ENCODE peak calls at places on chromosome 19, in five cellular contexts. C is PC-9, X is hepatocyte, I is GM23248, W is neural progenitor cell. J is an unnamed sample.

GRCh38 chr19:18985257-18985656 is 44.2 kb upstream of the HOMER3 start:
- DNase-seq in X (no peak), C (no peak), I (no peak), W (peak; percentile 83), J (no peak)

GRCh38 chr19:45152504-45153338 is 8.1 kb downstream of the NKPD1 start:
- DNase-seq in I (peak; percentile 65), W (peak; percentile 85), C (no peak), X (peak; percentile 45), J (no peak)

GRCh38 chr19:36196249-36196648 is 18.2 kb downstream of the ZNF565 start:
- DNase-seq in C (no peak), W (no peak), X (no peak), I (no peak), J (no peak)

GRCh38 chr19:56272448-56272847 is at the start of gene EDDM13:
- DNase-seq in X (no peak), W (no peak), C (no peak), I (no peak), J (peak; percentile 6)

GRCh38 chr19:54029930-54030490 is 33.7 kb downstream of the VSTM1 start:
- DNase-seq in I (peak; percentile 71), W (peak; percentile 81), C (peak; percentile 65), X (peak; percentile 80), J (peak; percentile 28)

GRCh38 chr19:49447485-49448431 is 3.9 kb downstream of the PIH1D1 start:
- DNase-seq in I (no peak), W (peak; percentile 57), C (peak; percentile 33), X (no peak), J (no peak)

GRCh38 chr19:54248016-54248601 is 5.5 kb upstream of the LILRA6 start:
- DNase-seq in W (no peak), X (no peak), I (peak; percentile 37), C (no peak), J (no peak)

GRCh38 chr19:47430041-47430802 is 10.9 kb upstream of the MEIS3 start:
- DNase-seq in C (peak; percentile 34), W (peak; percentile 80), I (peak; percentile 88), X (peak; percentile 80), J (no peak)

GRCh38 chr19:53966931-53967330 is 4.2 kb downstream of the CACNG8 start:
- DNase-seq in W (no peak), I (no peak), X (no peak), C (no peak), J (no peak)

GRCh38 chr19:35013047-35013819 is 13.1 kb downstream of the GRAMD1A start:
- DNase-seq in C (peak; percentile 48), X (peak; percentile 82), I (peak; percentile 65), W (peak; percentile 76), J (peak; percentile 20)
- TF ChIP-seq EZH2 in C (no peak), X (no peak), I (no peak), W (no peak), J (no peak)

DNA sequence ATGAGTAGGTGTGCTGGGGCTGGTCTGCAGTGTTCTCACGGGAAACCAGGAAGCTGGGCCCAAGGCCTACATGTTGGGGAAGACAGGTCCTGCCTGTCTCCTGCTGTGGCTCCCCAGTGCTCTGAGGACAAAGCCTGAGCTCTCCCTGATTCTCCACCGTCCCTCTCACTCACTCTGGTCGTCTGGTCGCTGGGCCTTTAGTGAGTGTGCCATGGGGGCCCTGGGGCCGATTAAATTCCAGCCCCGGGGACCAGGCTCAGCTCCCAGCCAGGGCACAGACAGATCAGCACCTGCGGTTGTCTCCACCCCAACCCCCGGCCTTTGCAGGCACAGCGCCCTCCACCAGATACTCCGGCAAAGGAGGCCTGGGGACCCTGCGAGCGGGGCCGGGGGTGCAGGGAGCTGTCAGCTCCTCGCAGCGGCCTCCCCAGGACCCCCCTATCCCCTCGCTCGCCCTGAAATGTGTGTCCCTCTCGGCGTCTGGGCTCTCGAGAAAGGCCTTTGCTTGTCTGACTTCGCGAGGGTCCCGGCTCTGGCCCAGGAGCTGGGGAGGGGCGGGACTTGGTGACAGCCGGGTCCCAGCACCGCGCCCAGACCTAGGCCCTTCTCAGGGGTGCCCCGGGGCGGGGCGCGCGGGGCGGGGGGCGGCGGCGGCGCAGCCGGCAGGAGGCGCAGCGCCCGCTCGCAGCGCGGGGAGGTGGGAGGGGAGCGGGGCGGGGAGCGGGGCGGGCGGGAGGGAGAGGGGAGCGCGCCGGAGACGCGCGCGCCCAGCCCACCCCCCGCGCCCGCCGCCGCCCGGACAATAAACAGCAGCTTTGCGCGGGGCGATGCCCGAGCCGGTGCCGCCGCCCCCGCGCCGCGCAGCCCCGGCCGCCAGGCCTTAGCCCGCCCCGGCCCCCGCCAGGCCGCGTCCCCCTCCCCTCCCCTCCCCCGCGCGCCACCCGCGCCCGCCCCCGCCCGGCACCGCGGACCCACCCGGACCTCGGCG is at the start of gene PALM:
- DNase-seq in W (peak; percentile 80), C (no peak), X (peak; percentile 80), I (no peak), J (no peak)
- TF ChIP-seq EZH2 in W (no peak), C (no peak), X (no peak), I (peak; percentile 57), J (peak; percentile 25)

DNA sequence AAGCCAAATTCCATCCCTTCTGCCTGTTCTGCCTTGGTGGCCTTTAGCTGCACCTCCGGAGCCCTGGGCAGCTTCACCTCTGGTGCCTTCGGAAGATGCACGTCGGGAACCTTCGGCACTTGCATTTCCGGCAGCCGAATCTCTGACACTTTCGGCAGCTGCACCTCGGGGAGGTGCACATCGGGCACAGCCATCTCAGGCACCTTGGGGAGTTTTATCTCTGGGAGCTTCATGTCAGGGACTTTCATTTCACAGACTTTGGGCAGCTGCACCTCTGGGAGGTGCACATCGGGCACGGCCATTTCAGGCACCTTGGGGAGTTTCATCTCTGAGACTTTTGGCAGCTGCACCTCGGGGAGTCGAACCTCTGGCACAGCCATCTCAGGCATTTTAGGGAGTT is 6.0 kb upstream of the HIPK4 start:
- DNase-seq in W (no peak), I (no peak), C (no peak), X (no peak), J (no peak)
- TF ChIP-seq EZH2 in W (no peak), I (no peak), C (no peak), X (no peak), J (no peak)

GRCh38 chr19:29724102-29724641 is 9.1 kb upstream of the C19orf12 start:
- DNase-seq in X (peak; percentile 46), C (no peak), W (peak; percentile 71), I (peak; percentile 50), J (no peak)

GRCh38 chr19:29731331-29731850 is 16.3 kb upstream of the C19orf12 start:
- DNase-seq in W (no peak), X (no peak), I (no peak), C (no peak), J (no peak)

GRCh38 chr19:29724741-29725140 is 9.7 kb upstream of the C19orf12 start:
- DNase-seq in W (no peak), I (no peak), X (no peak), C (no peak), J (no peak)

GRCh38 chr19:29727906-29728305 is 12.8 kb upstream of the C19orf12 start:
- DNase-seq in I (no peak), W (no peak), C (no peak), X (no peak), J (no peak)
- TF ChIP-seq EZH2 in I (no peak), W (no peak), C (no peak), X (no peak), J (no peak)

GRCh38 chr19:40217027-40217810 is 965 bp downstream of the TTC9B start:
- DNase-seq in C (peak; percentile 92), I (peak; percentile 21), W (peak; percentile 41), X (peak; percentile 86), J (peak; percentile 48)
- TF ChIP-seq EZH2 in C (no peak), I (no peak), W (peak; percentile 78), X (peak; percentile 20), J (no peak)

DNA sequence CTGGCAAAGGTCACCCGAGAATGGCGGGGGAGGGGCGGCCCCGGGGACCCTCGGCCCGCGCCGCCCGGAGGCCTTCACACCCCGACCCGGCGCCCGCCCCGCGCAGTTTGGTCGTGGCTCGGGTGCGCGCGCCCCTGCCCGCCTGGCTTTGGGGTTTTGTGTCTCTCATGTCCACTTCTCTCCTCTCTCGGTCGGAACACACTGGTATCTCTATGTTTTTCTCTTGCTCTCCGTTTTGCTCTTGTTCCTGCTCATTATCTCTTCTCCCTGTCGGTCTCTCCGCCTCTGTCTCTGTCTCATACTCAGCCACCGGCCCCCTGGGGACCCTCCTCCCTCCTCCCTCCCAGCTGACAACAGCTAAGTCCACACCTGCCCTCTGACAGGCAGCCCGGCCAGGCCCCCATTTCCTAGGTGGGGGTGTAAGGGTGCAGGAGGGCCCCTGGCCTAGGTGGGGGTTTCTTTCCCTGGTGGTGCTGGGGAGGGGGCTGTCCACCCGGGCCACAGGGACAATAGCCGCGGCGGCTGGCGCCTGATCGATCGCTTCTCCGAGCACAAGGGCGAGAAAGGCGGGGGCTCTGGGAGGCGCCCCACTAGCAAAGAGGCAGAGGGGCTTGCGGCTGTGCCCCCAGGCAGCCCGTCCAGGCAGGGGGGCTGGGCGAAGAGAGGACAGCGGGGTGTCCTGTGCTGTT is 2.3 kb downstream of the ONECUT3 start:
- DNase-seq in C (no peak), W (peak; percentile 56), I (no peak), X (no peak), J (no peak)
- TF ChIP-seq EZH2 in C (no peak), W (peak; percentile 13), I (no peak), X (peak; percentile 60), J (no peak)

GRCh38 chr19:44071824-44072542 is at the start of gene ZNF284:
- DNase-seq in W (peak; percentile 93), C (peak; percentile 84), I (peak; percentile 92), X (peak; percentile 93), J (peak; percentile 87)
- TF ChIP-seq EZH2 in W (no peak), C (no peak), I (no peak), X (no peak), J (no peak)

J was measured in mammary epithelial cell.